ENCODE peak calls at places on chromosomes 6 and 20, in ten cellular contexts. D, I, A, E, F, Z, S, L, O and T are unnamed samples.
A peak's percentile ranks its signal among the peaks of the same experiment; 100 is the strongest.

GRCh38 chr20:4225778-4226177 is 210.4 kb upstream of the RNF24 start:
- DNase-seq in S (no peak), O (no peak), L (no peak), I (no peak), D (peak; percentile 43), Z (no peak), E (no peak), F (no peak), A (no peak), T (no peak)

GRCh38 chr6:115667478-115667996 is 393.2 kb downstream of the FRK start:
- DNase-seq in A (no peak), L (no peak), I (no peak), O (no peak), F (no peak), Z (no peak), E (no peak), D (no peak), S (no peak), T (no peak)

GRCh38 chr6:166989427-166990034 is 9.7 kb upstream of the CEP43 start:
- DNase-seq in I (no peak), S (no peak), E (no peak), L (no peak), Z (no peak), A (no peak), F (no peak), D (peak; percentile 47), O (no peak), T (no peak)

GRCh38 chr20:40768105-40768504 is 79.1 kb upstream of the MAFB start:
- DNase-seq in Z (no peak), L (peak; percentile 79), E (no peak), S (no peak), A (no peak), D (no peak), O (no peak), I (no peak), F (no peak), T (no peak)

GRCh38 chr6:165181951-165182414 is 127.4 kb downstream of the C6orf118 start:
- DNase-seq in Z (no peak), F (no peak), A (no peak), D (no peak), E (no peak), I (no peak), S (no peak), L (no peak), O (no peak), T (no peak)

GRCh38 chr20:25544316-25544715 is 41.0 kb downstream of the NINL start:
- DNase-seq in S (no peak), L (no peak), I (no peak), A (no peak), E (no peak), F (no peak), O (no peak), Z (no peak), D (no peak), T (no peak)

GRCh38 chr20:64079273-64080012 is at the start of gene RGS19:
- DNase-seq in D (peak; percentile 70), Z (no peak), S (peak; percentile 75), I (peak; percentile 85), E (no peak), L (no peak), O (peak; percentile 98), A (peak; percentile 82), F (peak; percentile 86), T (peak; percentile 70)

GRCh38 chr6:498795-499231 is 107.3 kb downstream of the IRF4 start:
- DNase-seq in L (no peak), I (no peak), S (no peak), Z (no peak), E (no peak), O (no peak), D (no peak), A (no peak), F (no peak), T (no peak)

GRCh38 chr6:108002365-108003221 is 44.6 kb upstream of the SEC63 start:
- DNase-seq in D (peak; percentile 98), L (no peak), S (peak; percentile 11), F (peak; percentile 68), I (no peak), O (no peak), Z (peak; percentile 69), A (peak; percentile 31), E (no peak), T (no peak)

GRCh38 chr6:1175877-1176276 is 136.0 kb upstream of the FOXQ1 start:
- DNase-seq in D (no peak), O (no peak), Z (no peak), F (no peak), E (no peak), A (no peak), I (no peak), L (no peak), S (peak; percentile 39), T (no peak)

DNA sequence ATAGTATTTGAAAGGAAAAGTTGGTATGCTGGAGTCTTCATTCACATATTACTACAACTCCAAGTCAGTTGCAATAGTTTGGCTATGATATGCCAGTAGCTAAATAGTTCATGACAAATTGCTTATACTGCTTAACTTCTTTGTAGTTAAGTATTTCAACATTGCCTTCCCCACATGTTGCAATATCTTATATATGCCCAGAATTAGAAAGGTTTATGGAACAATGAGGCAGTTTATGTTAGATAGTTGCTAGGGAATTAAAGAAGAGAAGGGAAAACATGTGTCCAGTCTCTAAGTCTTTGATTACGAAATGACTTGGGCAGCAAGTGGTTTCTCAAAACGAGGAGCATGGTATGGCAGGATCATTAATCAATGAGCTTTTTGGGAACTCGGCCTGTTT is 145.8 kb downstream of the PLCB4 start:
- DNase-seq in S (no peak), D (no peak), L (no peak), I (no peak), F (no peak), E (no peak), Z (no peak), O (no peak), A (no peak), T (no peak)
- TF ChIP-seq POLR2AphosphoS5 in S (no peak), D (no peak), L (peak; percentile 64), I (peak; percentile 86), F (no peak), E (no peak), Z (no peak), O (no peak), A (no peak), T (no peak)

GRCh38 chr6:138476116-138476515 is 23.2 kb downstream of the NHSL1 start:
- DNase-seq in O (no peak), A (no peak), E (no peak), I (no peak), Z (no peak), L (no peak), D (no peak), S (no peak), F (no peak), T (no peak)

GRCh38 chr6:138473144-138473543 is 26.1 kb downstream of the NHSL1 start:
- DNase-seq in Z (no peak), S (no peak), O (no peak), E (no peak), F (no peak), A (no peak), D (no peak), I (no peak), L (no peak), T (no peak)

GRCh38 chr6:138480279-138480949 is 18.9 kb downstream of the NHSL1 start:
- DNase-seq in E (no peak), A (no peak), D (no peak), O (no peak), S (no peak), I (no peak), Z (no peak), L (no peak), F (no peak), T (no peak)

GRCh38 chr6:138482816-138483215 is 16.5 kb downstream of the NHSL1 start:
- DNase-seq in E (no peak), O (no peak), F (no peak), L (no peak), S (no peak), Z (no peak), D (no peak), A (no peak), I (no peak), T (no peak)

DNA sequence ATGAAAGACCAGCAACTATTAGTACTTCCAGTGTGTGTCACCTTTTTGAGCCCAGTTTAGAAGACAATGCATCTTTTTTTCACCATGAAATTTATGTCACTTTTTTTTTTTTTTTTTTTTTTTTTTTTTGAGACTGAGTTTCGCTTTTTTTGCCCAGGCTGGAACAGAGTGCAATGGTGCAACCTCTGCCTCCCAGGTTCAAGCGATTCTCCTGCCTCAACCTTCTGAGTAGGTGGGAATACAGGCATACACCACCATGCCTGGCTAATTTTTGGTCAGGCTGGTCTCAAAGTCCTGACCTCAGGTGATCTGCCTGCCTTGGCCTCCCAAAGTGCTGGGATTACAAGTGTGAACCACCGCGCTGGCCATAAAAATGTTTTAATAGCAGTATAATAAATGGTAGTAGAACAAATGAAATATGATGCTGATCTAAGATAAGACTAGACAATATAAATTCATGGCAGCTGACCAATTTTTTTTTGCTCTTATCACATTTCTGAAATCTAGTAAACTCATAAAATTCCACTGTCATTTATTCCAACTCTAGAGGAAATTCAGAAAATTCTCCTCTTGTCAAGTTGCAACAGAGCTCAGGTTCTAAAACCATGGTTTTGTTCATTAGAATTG is 21.3 kb downstream of the NHSL1 start:
- DNase-seq in F (no peak), Z (no peak), E (no peak), O (no peak), S (peak; percentile 19), A (no peak), L (no peak), I (no peak), D (no peak), T (no peak)
- TF ChIP-seq POLR2A in F (no peak), Z (no peak), E (no peak), O (no peak), S (no peak), A (no peak), L (no peak), I (no peak), D (no peak), T (no peak)

GRCh38 chr6:43717822-43718221 is 30.2 kb upstream of the MRPS18A start:
- DNase-seq in E (no peak), I (peak; percentile 78), A (no peak), F (no peak), L (no peak), D (no peak), S (no peak), Z (no peak), O (no peak), T (no peak)
- TF ChIP-seq POLR2AphosphoS5 in E (no peak), I (no peak), A (no peak), F (no peak), L (no peak), D (no peak), S (no peak), Z (no peak), O (no peak), T (no peak)

DNA sequence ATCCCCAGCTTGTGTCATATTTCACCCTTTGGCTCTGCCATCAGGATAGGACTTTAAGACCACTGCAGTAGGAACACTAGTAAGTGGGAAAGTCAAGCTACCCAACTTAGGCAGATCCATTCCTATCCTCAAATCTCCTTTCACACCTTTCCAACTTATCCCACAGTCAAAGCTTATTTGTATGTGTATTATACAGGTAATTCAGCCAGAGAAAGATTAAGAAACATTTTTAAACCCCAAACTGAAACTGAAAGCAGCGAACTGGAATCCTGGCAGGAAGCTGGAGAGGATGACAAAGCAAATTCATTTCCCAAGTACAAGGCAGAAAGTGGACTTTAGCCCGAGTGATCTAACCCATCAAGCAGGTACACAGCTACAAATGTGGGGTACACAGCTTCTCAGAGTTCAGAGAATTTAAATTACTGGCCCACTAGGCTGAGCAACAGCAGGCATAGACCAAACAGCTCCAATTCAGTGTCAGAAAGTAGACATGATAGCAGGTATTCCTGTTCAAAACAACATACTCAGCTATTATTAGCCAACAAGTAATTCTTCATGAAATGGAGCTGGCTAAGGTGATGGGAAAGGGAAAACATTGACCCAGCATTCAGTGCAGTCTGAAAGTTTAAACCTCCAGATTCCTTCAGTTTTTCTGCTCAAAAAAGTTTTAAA is 39.1 kb downstream of the ILRUN start:
- DNase-seq in D (peak; percentile 98), O (no peak), A (peak; percentile 61), I (peak; percentile 70), E (no peak), F (no peak), Z (no peak), S (peak; percentile 68), L (no peak), T (no peak)
- TF ChIP-seq POLR2A in D (no peak), O (no peak), A (no peak), I (no peak), E (no peak), F (no peak), Z (no peak), S (no peak), L (no peak), T (peak; percentile 65)